ENCODE peak calls at places on chromosomes 13 and 19, in nine cellular contexts. Q is fibroblast of lung; X is K562; P is trophoblast cell; E is body of pancreas; Y is pancreas; S is right atrium auricular region; V is OCI-LY7; M is CD4-positive, CD25-positive, alpha-beta regulatory T cell. F is an unnamed sample.

GRCh38 chr13:110525328-110526319 is 35.9 kb downstream of the RAB20 start:
- DNase-seq in Y (no peak), M (peak; percentile 58), S (no peak), P (peak; percentile 75), Q (no peak), V (peak; percentile 1), E (no peak), X (no peak), F (no peak)

GRCh38 chr19:29615891-29616425 is 9.9 kb downstream of the POP4 start:
- DNase-seq in P (no peak), E (no peak), Y (no peak), S (no peak), Q (no peak), X (no peak), M (no peak), V (no peak), F (no peak)

GRCh38 chr13:75101997-75102720 is 379.8 kb downstream of the TBC1D4 start:
- DNase-seq in Y (no peak), Q (peak; percentile 25), V (no peak), S (no peak), P (no peak), E (no peak), X (no peak), M (no peak), F (no peak)

GRCh38 chr13:109198585-109198984 is 569.2 kb downstream of the MYO16 start:
- DNase-seq in S (no peak), V (no peak), Y (no peak), P (no peak), X (no peak), E (no peak), Q (no peak), M (no peak), F (no peak)

GRCh38 chr19:16369306-16369663 is 44.7 kb downstream of the KLF2 start:
- DNase-seq in Q (no peak), M (no peak), S (no peak), P (no peak), X (no peak), V (no peak), E (no peak), Y (no peak), F (no peak)

GRCh38 chr13:66888698-66889097 is 341.4 kb downstream of the PCDH9 start:
- DNase-seq in X (no peak), E (no peak), Y (no peak), P (no peak), S (no peak), V (no peak), M (no peak), Q (peak; percentile 26), F (no peak)

GRCh38 chr13:28623782-28624706 is 34.9 kb upstream of the POMP start:
- DNase-seq in M (no peak), X (no peak), Y (no peak), S (no peak), Q (no peak), P (no peak), E (no peak), V (no peak), F (no peak)

GRCh38 chr19:50695251-50696064 is 24.1 kb downstream of the SHANK1 start:
- DNase-seq in S (no peak), E (no peak), M (no peak), P (peak; percentile 33), Q (no peak), X (peak; percentile 87), Y (peak; percentile 73), V (no peak), F (peak; percentile 45)

GRCh38 chr19:18322318-18322758 is 538 bp downstream of the LSM4 start:
- DNase-seq in Y (no peak), V (peak; percentile 77), X (peak; percentile 66), E (peak; percentile 47), S (no peak), Q (peak; percentile 70), M (peak; percentile 58), P (peak; percentile 46), F (peak; percentile 49)

GRCh38 chr19:18321729-18322091 is 1.2 kb downstream of the LSM4 start:
- DNase-seq in V (peak; percentile 40), P (no peak), X (no peak), Q (peak; percentile 36), E (no peak), S (no peak), Y (no peak), M (peak; percentile 65), F (no peak)

GRCh38 chr19:18319591-18320135 is 3.2 kb downstream of the LSM4 start:
- DNase-seq in Y (no peak), S (no peak), V (no peak), X (no peak), M (no peak), Q (no peak), P (peak; percentile 94), E (peak; percentile 37), F (no peak)

GRCh38 chr19:18322759-18323460 is at the start of gene LSM4:
- DNase-seq in S (peak; percentile 99), P (peak; percentile 100), V (peak; percentile 100), M (peak; percentile 100), E (peak; percentile 99), Q (peak; percentile 95), Y (peak; percentile 99), X (peak; percentile 97), F (peak; percentile 99)

GRCh38 chr19:18320865-18321728 is 1.8 kb downstream of the LSM4 start:
- DNase-seq in X (peak; percentile 31), V (no peak), P (peak; percentile 67), S (no peak), Y (no peak), E (no peak), M (no peak), Q (no peak), F (no peak)
- H3K4me3 ChIP-seq in X (peak overlapping the region; percentile 69), V (peak overlapping the region; percentile 89), P (no peak overlapping the region), S (no peak overlapping the region), Y (no peak overlapping the region), E (no peak overlapping the region), M (peak overlapping the region; percentile 77), Q (peak overlapping the region; percentile 9), F (no peak overlapping the region)

DNA sequence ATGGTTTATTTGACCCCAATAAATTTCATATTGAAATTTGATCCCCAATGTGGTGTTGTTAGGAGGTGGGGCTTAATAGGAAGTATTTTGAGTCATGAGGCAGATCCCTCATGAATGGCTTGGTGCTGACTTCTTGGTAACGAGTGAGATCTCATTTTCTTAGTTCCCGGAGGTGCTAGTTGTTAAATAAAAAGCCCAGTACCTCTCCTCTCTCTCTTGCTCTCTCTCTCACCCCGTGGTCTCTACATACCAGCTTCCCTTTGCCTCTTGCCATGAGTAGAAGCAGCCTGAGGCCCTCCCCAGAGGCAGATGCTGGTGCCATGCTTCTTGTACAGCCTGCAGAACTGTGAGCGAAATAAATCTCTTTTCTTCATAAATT is 39.4 kb upstream of the KATNAL1 start:
- DNase-seq in M (no peak), V (no peak), Y (no peak), E (no peak), P (no peak), X (no peak), Q (no peak), S (no peak), F (no peak)
- H3K27ac ChIP-seq in M (peak overlapping the region; percentile 6), V (no peak overlapping the region), Y (no peak overlapping the region), E (no peak overlapping the region), P (no peak overlapping the region), X (no peak overlapping the region), Q (no peak overlapping the region), S (no peak overlapping the region), F (no peak overlapping the region)

DNA sequence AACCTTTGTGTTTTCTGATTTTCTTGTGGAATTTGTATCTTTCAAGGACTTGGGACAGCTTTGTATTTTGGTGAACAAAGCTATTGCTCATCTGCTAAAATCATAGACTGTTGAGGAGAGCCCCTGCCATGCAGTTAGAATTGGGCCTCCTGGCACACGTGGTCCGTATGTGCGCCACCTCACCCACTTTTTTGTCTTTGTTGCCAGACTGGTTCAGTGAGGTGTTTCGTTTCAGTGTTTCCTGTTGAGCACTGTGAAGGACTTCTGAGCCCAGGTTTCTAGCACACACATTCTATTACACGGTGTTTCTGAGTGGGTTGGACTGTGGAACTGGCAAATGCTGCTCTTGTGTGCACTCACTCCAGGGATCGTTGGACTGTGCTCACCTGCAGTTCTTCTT is 37.6 kb upstream of the RNF113B start:
- DNase-seq in X (no peak), V (no peak), E (peak; percentile 63), P (peak; percentile 71), S (no peak), M (no peak), Q (no peak), Y (no peak), F (no peak)
- H3K4me3 ChIP-seq in X (no peak overlapping the region), V (no peak overlapping the region), E (no peak overlapping the region), P (no peak overlapping the region), S (no peak overlapping the region), M (no peak overlapping the region), Q (no peak overlapping the region), Y (no peak overlapping the region), F (no peak overlapping the region)

GRCh38 chr19:33311326-33311682 is 9.0 kb upstream of the CEBPA start:
- DNase-seq in X (no peak), Q (no peak), M (no peak), Y (peak; percentile 79), S (no peak), E (peak; percentile 57), V (no peak), P (peak; percentile 29), F (no peak)

GRCh38 chr19:33312065-33312464 is 9.7 kb upstream of the CEBPA start:
- DNase-seq in P (no peak), Q (no peak), X (no peak), E (no peak), M (no peak), S (no peak), V (peak; percentile 27), Y (no peak), F (no peak)

GRCh38 chr19:33320636-33321035 is 18.3 kb upstream of the CEBPA start:
- DNase-seq in E (no peak), S (no peak), X (no peak), Y (no peak), Q (no peak), P (no peak), V (no peak), M (no peak), F (no peak)

GRCh38 chr19:33317522-33317921 is 15.2 kb upstream of the CEBPA start:
- DNase-seq in Q (no peak), V (no peak), E (no peak), S (no peak), M (no peak), X (no peak), P (peak; percentile 91), Y (no peak), F (no peak)

DNA sequence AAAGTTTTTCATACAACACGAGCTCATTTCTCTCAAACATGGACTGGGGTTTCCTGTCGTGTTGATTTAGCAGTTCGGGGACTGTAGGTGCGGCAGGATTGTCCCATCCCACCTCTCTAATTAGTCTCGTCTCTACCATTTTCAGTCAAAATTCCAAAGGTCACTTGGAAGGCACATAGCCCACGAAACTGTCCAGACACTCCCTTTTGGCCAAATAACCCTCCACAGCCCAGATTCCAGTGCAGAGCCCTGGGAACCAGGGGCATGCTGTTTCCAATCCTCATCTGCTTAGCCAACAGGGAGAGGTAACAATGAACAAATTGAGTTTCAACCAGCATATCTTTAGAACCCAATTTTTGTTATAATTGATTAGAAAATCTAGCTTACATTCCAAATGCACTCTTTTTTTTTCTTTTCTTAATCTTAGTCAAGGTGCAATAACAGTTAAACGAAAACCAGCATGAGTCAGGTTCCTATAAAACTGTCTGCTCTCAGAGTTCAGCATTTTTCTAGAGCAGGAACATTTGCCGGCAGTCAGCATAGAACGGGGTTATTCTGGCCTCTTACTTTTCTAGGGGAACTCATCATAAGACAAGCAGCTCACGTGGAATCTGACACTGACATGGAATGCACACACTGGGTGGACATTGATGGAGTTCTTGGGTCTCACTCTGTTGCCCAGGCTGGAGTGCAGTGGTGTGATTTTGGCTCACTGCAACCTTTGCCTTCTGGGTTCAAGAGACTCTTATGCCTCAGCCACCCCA is 14.4 kb upstream of the CEBPA start:
- DNase-seq in X (no peak), M (no peak), P (peak; percentile 42), V (no peak), E (no peak), S (no peak), Q (no peak), Y (no peak), F (no peak)
- H3K27ac ChIP-seq in X (no peak overlapping the region), M (no peak overlapping the region), P (peak overlapping the region; percentile 51), V (no peak overlapping the region), E (no peak overlapping the region), S (no peak overlapping the region), Q (no peak overlapping the region), Y (no peak overlapping the region), F (peak overlapping the region; percentile 23)

F was measured in psoas muscle.